ENCODE peak calls at places on chromosome 22, in eight cellular contexts. One of them, this sample, is unnamed. For H3K4me1, the result is how much of the 10 kb centered on the place peaks cover.

GRCh38 chr22:25091449-25091848 is 108.2 kb upstream of the CRYBB3 start:
- DNase-seq in MM.1S: no peak
- DNase-seq in body of pancreas: no peak
- DNase-seq in K562: no peak
- DNase-seq in HCT116: no peak
- DNase-seq in gastrocnemius medialis: no peak
- DNase-seq in A549: no peak
- DNase-seq in kidney: no peak
- DNase-seq in this sample: no peak

GRCh38 chr22:44357962-44358553 is 45.3 kb upstream of the SHISAL1 start:
- DNase-seq in MM.1S: no peak
- DNase-seq in A549: no peak
- DNase-seq in kidney: peak
- DNase-seq in gastrocnemius medialis: no peak
- DNase-seq in body of pancreas: peak
- DNase-seq in K562: no peak
- DNase-seq in HCT116: no peak
- DNase-seq in this sample: no peak

GRCh38 chr22:31968022-31968421 is 23.7 kb downstream of the YWHAH start:
- DNase-seq in body of pancreas: no peak
- DNase-seq in MM.1S: no peak
- DNase-seq in kidney: no peak
- DNase-seq in HCT116: no peak
- DNase-seq in A549: no peak
- DNase-seq in gastrocnemius medialis: no peak
- DNase-seq in K562: no peak
- DNase-seq in this sample: no peak

GRCh38 chr22:45344339-45344738 is 34.6 kb downstream of the FAM118A start:
- DNase-seq in gastrocnemius medialis: no peak
- DNase-seq in body of pancreas: no peak
- DNase-seq in K562: peak
- DNase-seq in kidney: no peak
- DNase-seq in HCT116: no peak
- DNase-seq in MM.1S: no peak
- DNase-seq in A549: peak
- DNase-seq in this sample: no peak

GRCh38 chr22:32042924-32043323 is at the start of gene SLC5A1:
- DNase-seq in gastrocnemius medialis: no peak
- DNase-seq in body of pancreas: peak
- DNase-seq in MM.1S: no peak
- DNase-seq in A549: no peak
- DNase-seq in kidney: peak
- DNase-seq in HCT116: no peak
- DNase-seq in K562: no peak
- DNase-seq in this sample: no peak

GRCh38 chr22:20574920-20575353 is 67.5 kb downstream of the MED15 start:
- DNase-seq in HCT116: no peak
- DNase-seq in A549: no peak
- DNase-seq in K562: no peak
- DNase-seq in gastrocnemius medialis: no peak
- DNase-seq in MM.1S: no peak
- DNase-seq in body of pancreas: peak
- DNase-seq in kidney: no peak
- DNase-seq in this sample: no peak

GRCh38 chr22:20867179-20868099 is 8.6 kb downstream of the SNAP29 start:
- DNase-seq in MM.1S: peak
- DNase-seq in K562: peak
- DNase-seq in HCT116: no peak
- DNase-seq in kidney: peak
- DNase-seq in body of pancreas: peak
- DNase-seq in A549: no peak
- DNase-seq in gastrocnemius medialis: peak
- DNase-seq in this sample: no peak

GRCh38 chr22:19631899-19632670 is 82.2 kb upstream of the SEPTIN5 start:
- DNase-seq in kidney: peak
- DNase-seq in gastrocnemius medialis: no peak
- DNase-seq in K562: peak
- DNase-seq in body of pancreas: no peak
- DNase-seq in HCT116: peak
- DNase-seq in MM.1S: no peak
- DNase-seq in A549: peak
- DNase-seq in this sample: no peak

GRCh38 chr22:45478108-45478771 is 24.4 kb upstream of the FBLN1 start:
- DNase-seq in A549: peak
- DNase-seq in MM.1S: no peak
- DNase-seq in HCT116: no peak
- DNase-seq in gastrocnemius medialis: no peak
- DNase-seq in K562: no peak
- DNase-seq in kidney: no peak
- DNase-seq in body of pancreas: no peak
- DNase-seq in this sample: no peak

GRCh38 chr22:48772286-48772907 is 1055.3 kb downstream of the BRD1 start:
- DNase-seq in kidney: no peak
- DNase-seq in HCT116: no peak
- DNase-seq in K562: no peak
- DNase-seq in gastrocnemius medialis: no peak
- DNase-seq in MM.1S: no peak
- DNase-seq in body of pancreas: no peak
- DNase-seq in A549: no peak
- DNase-seq in this sample: no peak

GRCh38 chr22:22813126-22814075 is 74.2 kb upstream of the IGLL5 start:
- DNase-seq in kidney: no peak
- DNase-seq in K562: no peak
- DNase-seq in A549: no peak
- DNase-seq in body of pancreas: no peak
- DNase-seq in HCT116: no peak
- DNase-seq in gastrocnemius medialis: no peak
- DNase-seq in MM.1S: no peak
- DNase-seq in this sample: no peak
- H3K4me1 ChIP-seq in kidney: under half
- H3K4me1 ChIP-seq in K562: under half
- H3K4me1 ChIP-seq in A549: under half
- H3K4me1 ChIP-seq in body of pancreas: under half
- H3K4me1 ChIP-seq in HCT116: under half
- H3K4me1 ChIP-seq in gastrocnemius medialis: under half
- H3K4me1 ChIP-seq in MM.1S: under half
- H3K4me1 ChIP-seq in this sample: under half

DNA sequence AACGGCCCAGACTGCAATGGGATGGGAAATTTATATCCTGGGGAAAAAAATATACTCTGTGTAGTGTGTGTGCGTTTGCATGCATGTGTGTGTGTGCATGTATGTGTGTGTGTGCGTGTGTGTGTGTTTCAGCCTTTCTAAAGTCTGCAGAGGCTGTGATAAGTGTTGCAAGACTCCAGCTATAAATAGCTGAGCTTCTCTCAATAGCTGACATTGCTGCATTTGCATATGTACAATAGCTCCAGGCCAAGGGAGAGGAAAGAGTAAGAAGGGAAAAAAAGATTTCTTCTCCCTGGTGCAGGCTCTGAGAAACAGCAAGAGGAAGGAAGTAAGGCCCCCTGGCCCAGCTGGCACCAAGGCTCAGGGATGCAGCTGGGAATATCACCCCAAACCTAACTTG is 483.0 kb downstream of the MN1 start:
- DNase-seq in body of pancreas: no peak
- DNase-seq in gastrocnemius medialis: no peak
- DNase-seq in HCT116: no peak
- DNase-seq in kidney: no peak
- DNase-seq in K562: no peak
- DNase-seq in MM.1S: no peak
- DNase-seq in A549: no peak
- DNase-seq in this sample: no peak
- H3K27ac ChIP-seq in body of pancreas: no peak
- H3K27ac ChIP-seq in gastrocnemius medialis: no peak
- H3K27ac ChIP-seq in HCT116: no peak
- H3K27ac ChIP-seq in kidney: no peak
- H3K27ac ChIP-seq in K562: no peak
- H3K27ac ChIP-seq in MM.1S: no peak
- H3K27ac ChIP-seq in A549: no peak
- H3K27ac ChIP-seq in this sample: no peak

GRCh38 chr22:30636226-30637077 is 871 bp downstream of the SLC35E4 start:
- DNase-seq in A549: peak
- DNase-seq in K562: no peak
- DNase-seq in MM.1S: no peak
- DNase-seq in HCT116: no peak
- DNase-seq in body of pancreas: peak
- DNase-seq in kidney: peak
- DNase-seq in gastrocnemius medialis: peak
- DNase-seq in this sample: no peak

GRCh38 chr22:30640361-30640760 is 4.8 kb downstream of the SLC35E4 start:
- DNase-seq in gastrocnemius medialis: no peak
- DNase-seq in MM.1S: no peak
- DNase-seq in K562: no peak
- DNase-seq in A549: no peak
- DNase-seq in HCT116: no peak
- DNase-seq in body of pancreas: no peak
- DNase-seq in kidney: peak
- DNase-seq in this sample: no peak

GRCh38 chr22:30634477-30635233 is 926 bp upstream of the SLC35E4 start:
- DNase-seq in gastrocnemius medialis: peak
- DNase-seq in MM.1S: peak
- DNase-seq in body of pancreas: peak
- DNase-seq in A549: peak
- DNase-seq in HCT116: peak
- DNase-seq in K562: peak
- DNase-seq in kidney: peak
- DNase-seq in this sample: peak

GRCh38 chr22:30637701-30638114 is 2.1 kb downstream of the SLC35E4 start:
- DNase-seq in kidney: no peak
- DNase-seq in MM.1S: no peak
- DNase-seq in body of pancreas: no peak
- DNase-seq in HCT116: no peak
- DNase-seq in gastrocnemius medialis: no peak
- DNase-seq in A549: no peak
- DNase-seq in K562: no peak
- DNase-seq in this sample: no peak

DNA sequence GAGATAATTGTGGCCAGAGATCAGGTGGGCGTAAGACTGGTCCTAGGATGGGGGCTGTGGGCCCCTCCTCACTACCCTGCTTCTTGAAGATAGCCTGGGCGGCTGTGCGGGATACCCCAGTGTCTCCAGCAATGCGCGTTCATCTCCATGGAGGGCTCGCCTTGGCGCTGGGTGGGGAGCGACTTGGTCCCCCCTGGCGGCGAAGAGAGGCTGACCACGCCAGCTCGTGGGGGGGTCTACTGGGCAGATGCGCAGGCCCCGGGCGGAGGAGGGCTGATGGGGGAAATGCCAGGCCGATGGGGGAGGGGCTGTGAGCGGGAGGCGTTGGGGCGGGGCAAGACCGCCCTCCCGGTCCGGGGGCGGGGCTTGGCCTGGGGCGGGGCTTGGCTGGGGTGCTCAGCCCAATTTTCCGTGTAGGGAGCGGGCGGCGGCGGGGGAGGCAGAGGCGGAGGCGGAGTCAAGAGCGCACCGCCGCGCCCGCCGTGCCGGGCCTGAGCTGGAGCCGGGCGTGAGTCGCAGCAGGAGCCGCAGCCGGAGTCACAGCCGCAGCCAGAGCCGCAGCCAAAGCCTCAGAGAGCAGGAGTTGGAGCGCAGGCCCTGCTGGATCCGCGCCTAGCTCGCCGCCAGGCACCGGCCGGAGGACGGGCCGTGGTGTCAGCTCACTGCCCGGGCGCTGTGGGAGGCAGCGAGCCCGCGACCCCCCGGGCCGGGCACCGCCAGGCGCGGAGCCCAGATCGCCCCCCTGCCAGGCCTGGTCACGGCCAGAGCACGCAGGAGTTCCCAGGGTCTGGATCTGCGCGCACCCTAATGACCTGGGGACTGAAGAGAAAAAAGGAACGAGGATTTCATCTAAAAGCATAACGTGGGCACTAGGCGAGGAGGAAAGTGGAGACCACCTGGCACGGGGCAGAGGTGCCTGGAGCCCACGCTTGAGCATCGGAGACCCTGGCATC is at the start of gene SLC35E4:
- DNase-seq in HCT116: peak
- DNase-seq in kidney: peak
- DNase-seq in gastrocnemius medialis: peak
- DNase-seq in K562: peak
- DNase-seq in MM.1S: peak
- DNase-seq in A549: peak
- DNase-seq in body of pancreas: peak
- DNase-seq in this sample: peak
- TF ChIP-seq CTCF in HCT116: peak
- TF ChIP-seq CTCF in kidney: no peak
- TF ChIP-seq CTCF in gastrocnemius medialis: no peak
- TF ChIP-seq CTCF in K562: peak
- TF ChIP-seq CTCF in MM.1S: peak
- TF ChIP-seq CTCF in A549: no peak
- TF ChIP-seq CTCF in body of pancreas: no peak
- TF ChIP-seq CTCF in this sample: peak

GRCh38 chr22:37641251-37641949 is 1.9 kb downstream of the SH3BP1 start:
- DNase-seq in kidney: no peak
- DNase-seq in body of pancreas: no peak
- DNase-seq in K562: no peak
- DNase-seq in MM.1S: no peak
- DNase-seq in HCT116: no peak
- DNase-seq in A549: no peak
- DNase-seq in gastrocnemius medialis: no peak
- DNase-seq in this sample: no peak

GRCh38 chr22:37639771-37640590 is 512 bp downstream of the SH3BP1 start:
- DNase-seq in body of pancreas: peak
- DNase-seq in K562: peak
- DNase-seq in MM.1S: no peak
- DNase-seq in HCT116: no peak
- DNase-seq in A549: no peak
- DNase-seq in gastrocnemius medialis: no peak
- DNase-seq in kidney: no peak
- DNase-seq in this sample: no peak

GRCh38 chr22:37640591-37641250 is 1.3 kb downstream of the SH3BP1 start:
- DNase-seq in kidney: no peak
- DNase-seq in gastrocnemius medialis: no peak
- DNase-seq in K562: no peak
- DNase-seq in MM.1S: no peak
- DNase-seq in body of pancreas: peak
- DNase-seq in A549: no peak
- DNase-seq in HCT116: no peak
- DNase-seq in this sample: no peak

GRCh38 chr22:37638351-37639069 is 959 bp upstream of the SH3BP1 start:
- DNase-seq in A549: no peak
- DNase-seq in MM.1S: peak
- DNase-seq in kidney: no peak
- DNase-seq in gastrocnemius medialis: no peak
- DNase-seq in body of pancreas: no peak
- DNase-seq in K562: no peak
- DNase-seq in HCT116: no peak
- DNase-seq in this sample: no peak

DNA sequence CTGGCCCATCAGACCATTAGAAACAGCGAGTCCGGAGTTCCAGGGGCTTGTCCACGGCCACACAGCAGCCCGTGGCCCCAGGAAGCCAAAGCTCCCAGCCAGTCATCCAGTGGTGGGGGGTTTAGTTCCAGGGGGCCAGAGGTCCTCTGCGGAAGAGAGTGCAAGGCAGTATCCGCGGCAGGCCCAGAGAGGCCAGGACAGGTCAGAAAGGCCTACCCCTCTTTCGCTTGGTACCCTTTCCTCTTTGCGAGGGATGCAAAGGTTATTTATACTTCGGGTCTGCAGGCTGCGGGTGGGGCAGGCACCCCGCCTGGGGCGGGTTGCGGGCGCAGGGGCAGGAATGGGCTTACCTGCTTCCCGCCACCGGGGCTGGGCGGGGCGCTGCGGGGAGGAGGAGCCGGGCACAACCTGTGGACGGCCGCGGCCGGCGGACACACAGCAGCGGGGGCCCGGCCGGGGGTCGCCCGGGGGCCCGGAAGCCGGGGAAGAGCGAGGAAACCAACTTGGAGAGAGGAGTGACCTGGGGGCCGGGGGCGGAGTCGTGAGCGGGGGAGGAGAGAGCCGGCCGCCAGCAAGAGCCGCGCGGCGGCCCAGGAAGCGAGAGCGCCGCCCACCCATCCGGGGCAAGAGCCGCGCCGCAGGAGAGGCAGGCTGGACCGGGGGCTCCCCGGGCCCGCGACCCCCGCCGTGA is at the start of gene SH3BP1:
- DNase-seq in MM.1S: peak
- DNase-seq in kidney: peak
- DNase-seq in body of pancreas: peak
- DNase-seq in A549: no peak
- DNase-seq in HCT116: no peak
- DNase-seq in K562: peak
- DNase-seq in gastrocnemius medialis: no peak
- DNase-seq in this sample: no peak
- H3K4me1 ChIP-seq in MM.1S: under half
- H3K4me1 ChIP-seq in kidney: under half
- H3K4me1 ChIP-seq in body of pancreas: under half
- H3K4me1 ChIP-seq in A549: under half
- H3K4me1 ChIP-seq in HCT116: under half
- H3K4me1 ChIP-seq in K562: under half
- H3K4me1 ChIP-seq in gastrocnemius medialis: under half
- H3K4me1 ChIP-seq in this sample: under half

This sample was measured in esophagus squamous epithelium.